ENCODE peak calls at places on chromosomes 2 and 18, in four cellular contexts. U, H, R and B are unnamed samples. For H3K9me3, the result is how much of the 10 kb centered on the place peaks cover.

GRCh38 chr2:197081294-197081693 is 154.8 kb upstream of the PGAP1 start:
- DNase-seq in H (no peak), U (no peak), R (no peak), B (no peak)

GRCh38 chr2:144084114-144084661 is 435.7 kb downstream of the ZEB2 start:
- DNase-seq in U (no peak), R (no peak), H (peak), B (no peak)

GRCh38 chr2:72236445-72237067 is 88.9 kb upstream of the CYP26B1 start:
- DNase-seq in H (peak), U (no peak), R (no peak), B (no peak)

GRCh38 chr2:236365258-236366048 is 101.2 kb upstream of the ASB18 start:
- DNase-seq in R (no peak), H (no peak), U (no peak), B (no peak)

GRCh38 chr2:192877159-192877558 is 682.4 kb upstream of the TMEFF2 start:
- DNase-seq in U (no peak), H (no peak), R (no peak), B (no peak)

GRCh38 chr18:34773378-34773777 is 63.3 kb downstream of the DTNA start:
- DNase-seq in H (peak), U (no peak), R (no peak), B (no peak)

GRCh38 chr2:101518470-101519172 is 43.7 kb upstream of the RFX8 start:
- DNase-seq in U (no peak), H (peak), R (peak), B (no peak)

GRCh38 chr18:2903006-2903405 is 56.2 kb downstream of the EMILIN2 start:
- DNase-seq in U (no peak), R (peak), H (peak), B (no peak)

GRCh38 chr18:36602620-36603019 is 226.2 kb downstream of the TPGS2 start:
- DNase-seq in U (no peak), H (no peak), R (no peak), B (no peak)

GRCh38 chr18:58189008-58189407 is 145.0 kb downstream of the NEDD4L start:
- DNase-seq in H (no peak), U (no peak), R (peak), B (no peak)

GRCh38 chr18:49691177-49691608 is 122.1 kb downstream of the ACAA2 start:
- DNase-seq in R (no peak), H (peak), U (no peak), B (no peak)

GRCh38 chr2:47541848-47542450 is 139.0 kb downstream of the MSH2 start:
- DNase-seq in R (no peak), H (peak), U (no peak), B (no peak)

GRCh38 chr2:46679761-46680160 is 200.4 kb downstream of the TMEM247 start:
- DNase-seq in U (no peak), R (no peak), H (peak), B (no peak)

GRCh38 chr2:133346654-133347053 is 221.6 kb downstream of the NCKAP5 start:
- DNase-seq in H (peak), R (no peak), U (no peak), B (no peak)

GRCh38 chr2:201257381-201257940 is 2.9 kb upstream of the CASP8 start:
- DNase-seq in R (no peak), U (peak), H (peak), B (peak)

GRCh38 chr2:17918789-17919188 is 40.3 kb downstream of the KCNS3 start:
- DNase-seq in R (peak), H (peak), U (no peak), B (no peak)

GRCh38 chr2:240250150-240250984 is 109.9 kb upstream of the OTOS start:
- DNase-seq in H (no peak), R (no peak), U (no peak), B (no peak)

GRCh38 chr2:20561703-20562454 is 89.0 kb downstream of the HS1BP3 start:
- DNase-seq in R (no peak), H (peak), U (no peak), B (no peak)

GRCh38 chr2:133747965-133748700 is 179.9 kb upstream of the NCKAP5 start:
- DNase-seq in H (peak), R (no peak), U (no peak), B (no peak)

DNA sequence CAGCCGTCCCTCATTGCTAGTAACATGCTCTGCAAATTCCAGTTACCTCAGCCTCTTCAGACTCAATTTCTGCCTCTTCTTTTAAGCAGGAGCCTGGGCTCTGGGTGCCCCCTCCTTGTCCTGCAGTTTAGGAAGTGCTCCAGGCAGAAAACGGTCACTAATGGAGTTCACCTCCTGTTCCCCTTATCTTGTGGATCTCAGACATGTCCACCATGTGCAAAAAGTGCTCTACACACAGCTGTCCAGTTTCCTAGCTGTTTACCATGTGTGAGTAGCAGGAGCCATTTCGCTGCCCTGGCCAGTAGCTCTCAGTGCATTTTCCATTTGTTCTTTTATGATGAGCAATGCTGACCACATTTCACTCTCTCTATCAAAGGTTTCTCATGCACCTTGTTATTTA is 4.9 kb downstream of the SH3YL1 start:
- DNase-seq in R (no peak), U (no peak), H (no peak), B (no peak)
- H3K9me3 ChIP-seq in R (under half), U (under half), H (under half), B (under half)

GRCh38 chr2:127373362-127374083 is 14.3 kb downstream of the MAP3K2 start:
- DNase-seq in R (no peak), H (no peak), U (no peak), B (no peak)
- H3K9me3 ChIP-seq in R (under half), H (under half), U (under half), B (under half)

DNA sequence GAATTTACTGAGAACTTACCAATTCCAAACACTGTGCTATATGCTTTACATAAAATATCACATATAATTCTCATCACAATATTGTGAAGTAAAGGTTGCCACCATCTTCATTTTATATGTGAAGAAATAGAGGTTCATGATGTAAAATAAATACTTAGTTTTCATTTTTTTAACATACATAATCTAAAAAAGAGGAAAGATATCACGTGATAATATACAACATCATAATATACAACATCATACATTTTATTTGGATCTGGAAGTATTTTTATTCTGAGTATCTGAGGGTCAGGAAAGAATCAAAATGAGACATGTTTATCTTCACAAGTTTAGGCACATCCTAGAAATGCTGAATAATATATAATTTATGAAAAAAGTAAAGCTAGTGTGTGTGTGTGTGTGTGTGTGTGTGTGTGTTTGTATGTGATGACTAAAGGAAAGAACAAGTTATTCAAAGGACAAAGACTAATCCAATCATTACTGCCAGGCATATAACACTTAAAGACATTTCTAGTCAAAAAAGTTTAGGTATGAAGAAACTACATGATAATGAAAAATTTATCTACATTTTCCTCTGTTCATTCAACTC is 65.5 kb upstream of the ARHGAP15 start:
- DNase-seq in U (no peak), H (no peak), R (no peak), B (no peak)
- H3K9me3 ChIP-seq in U (under half), H (under half), R (under half), B (under half)

GRCh38 chr18:62725896-62726295 is 10.6 kb downstream of the PHLPP1 start:
- DNase-seq in H (no peak), U (no peak), R (no peak), B (no peak)

GRCh38 chr18:62728254-62728653 is 12.9 kb downstream of the PHLPP1 start:
- DNase-seq in H (no peak), U (no peak), R (no peak), B (no peak)

GRCh38 chr18:62732631-62733030 is 17.3 kb downstream of the PHLPP1 start:
- DNase-seq in U (no peak), R (no peak), H (no peak), B (no peak)

GRCh38 chr18:62730926-62731325 is 15.6 kb downstream of the PHLPP1 start:
- DNase-seq in R (no peak), H (no peak), U (no peak), B (no peak)

GRCh38 chr18:62729487-62730386 is 14.4 kb downstream of the PHLPP1 start:
- DNase-seq in H (no peak), U (no peak), R (no peak), B (no peak)
- H3K9me3 ChIP-seq in H (under half), U (under half), R (under half), B (under half)

DNA sequence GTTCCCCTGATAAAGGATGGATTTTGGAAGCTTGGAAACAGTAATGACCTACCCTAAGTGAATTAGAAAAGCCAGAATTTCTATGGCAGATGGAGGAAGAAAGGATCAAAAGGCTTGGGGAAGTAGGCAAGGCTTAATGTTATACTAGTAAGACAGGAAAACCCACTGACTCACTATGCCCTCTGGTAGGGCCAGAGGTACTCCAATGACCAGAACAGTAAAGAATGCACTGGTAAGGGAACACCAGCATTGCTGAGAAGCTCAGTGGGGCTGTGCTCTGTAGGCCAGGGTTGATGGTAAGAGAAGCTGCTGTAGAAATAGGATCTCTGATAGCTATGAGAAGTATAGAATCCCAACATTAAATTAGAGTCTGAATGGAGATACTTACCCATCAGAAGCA is 126.4 kb downstream of the GFPT1 start:
- DNase-seq in H (peak), U (no peak), R (no peak), B (no peak)
- H3K9me3 ChIP-seq in H (under half), U (under half), R (under half), B (under half)

DNA sequence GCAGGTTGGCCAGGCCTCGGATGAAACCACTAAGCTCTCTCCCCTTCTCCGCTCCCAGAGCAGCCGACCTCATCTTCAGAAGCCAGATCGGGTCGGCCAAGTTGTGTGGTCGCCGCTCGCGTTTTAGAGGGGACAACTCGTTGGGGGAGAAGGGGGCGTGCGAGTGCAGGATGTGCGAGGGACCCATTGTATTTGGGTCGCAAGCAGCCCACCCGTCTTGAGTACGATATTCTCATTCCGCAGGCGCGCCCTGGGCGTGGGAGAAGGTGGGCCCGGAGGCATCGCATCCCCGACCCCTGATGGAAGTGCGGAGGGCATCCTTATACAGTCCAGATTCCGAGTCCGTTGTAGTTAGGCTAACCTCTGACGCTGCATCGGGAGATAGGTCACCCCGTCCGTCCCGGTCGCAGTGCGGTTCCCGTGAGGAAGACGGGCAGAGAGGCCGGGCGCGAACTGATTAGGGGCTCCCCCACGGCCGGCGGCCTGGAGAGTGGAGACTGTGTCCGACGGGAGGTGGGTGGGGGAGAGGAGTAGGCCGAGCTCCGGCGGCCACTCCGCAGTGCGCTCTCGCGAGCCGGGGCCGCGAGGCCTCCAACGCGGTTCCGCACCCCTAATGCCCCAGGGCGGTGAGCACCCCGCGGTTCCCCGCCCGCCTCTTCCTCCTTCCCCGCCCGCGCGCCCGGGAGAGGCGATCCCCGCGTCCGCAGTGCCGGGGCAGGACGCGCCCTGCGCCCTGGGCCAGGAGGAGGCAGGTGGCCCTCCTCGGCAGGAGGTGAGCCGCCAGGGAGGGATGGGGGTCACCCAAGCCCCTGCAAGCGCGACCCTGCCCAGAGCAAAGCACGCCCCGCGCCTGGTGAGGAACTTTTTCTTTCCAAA is 1.6 kb upstream of the SP5 start:
- DNase-seq in R (peak), H (no peak), U (no peak), B (no peak)
- H3K9me3 ChIP-seq in R (under half), H (under half), U (under half), B (under half)

GRCh38 chr2:5022056-5022455 is 670.1 kb upstream of the SOX11 start:
- DNase-seq in H (no peak), R (peak), U (no peak), B (no peak)
- H3K9me3 ChIP-seq in H (under half), R (under half), U (under half), B (under half)